ENCODE peak calls at places on chromosomes 16 and 17, in four cellular contexts. S is transverse colon, N is psoas muscle, O is A549. R is an unnamed sample. For H3K9me3, the result is how much of the 10 kb centered on the place peaks cover.

GRCh38 chr16:88782454-88783390 is 2.3 kb downstream of the PIEZO1 start:
- DNase-seq in S (no peak), N (peak), O (no peak), R (no peak)

GRCh38 chr17:17892731-17893130 is 55.9 kb upstream of the SREBF1 start:
- DNase-seq in S (no peak), N (no peak), O (no peak), R (no peak)

GRCh38 chr16:49528564-49529150 is 155.1 kb downstream of the C16orf78 start:
- DNase-seq in S (no peak), N (peak), O (no peak), R (no peak)

GRCh38 chr16:15046692-15047376 is 9.0 kb downstream of the NTAN1 start:
- DNase-seq in S (no peak), N (no peak), O (peak), R (no peak)

GRCh38 chr17:310111-311010 is 42.2 kb downstream of the RPH3AL start:
- DNase-seq in S (no peak), N (peak), O (no peak), R (no peak)

GRCh38 chr16:3468501-3468900 is 25.0 kb downstream of the NAA60 start:
- DNase-seq in S (no peak), N (no peak), O (no peak), R (no peak)

GRCh38 chr16:2895813-2896212 is 12.8 kb downstream of the FLYWCH2 start:
- DNase-seq in S (no peak), N (peak), O (peak), R (no peak)

GRCh38 chr17:48643697-48644012 is 17.5 kb upstream of the HOXB9 start:
- DNase-seq in S (no peak), N (no peak), O (no peak), R (no peak)

GRCh38 chr16:88876942-88877526 is 10.6 kb upstream of the PABPN1L start:
- DNase-seq in S (no peak), N (no peak), O (no peak), R (no peak)

GRCh38 chr17:43563262-43564079 is 17.3 kb upstream of the ETV4 start:
- DNase-seq in S (no peak), N (no peak), O (no peak), R (no peak)

GRCh38 chr17:37737081-37737480 is 7.8 kb downstream of the HNF1B start:
- DNase-seq in S (no peak), N (no peak), O (peak), R (no peak)

GRCh38 chr16:86952769-86953168 is 364.4 kb downstream of the C16orf95 start:
- DNase-seq in S (no peak), N (no peak), O (no peak), R (no peak)

GRCh38 chr17:65514082-65514481 is 47.4 kb downstream of the AXIN2 start:
- DNase-seq in S (no peak), N (no peak), O (no peak), R (no peak)

GRCh38 chr17:82536220-82537201 is 17.0 kb downstream of the FOXK2 start:
- DNase-seq in S (no peak), N (no peak), O (no peak), R (peak)

GRCh38 chr16:88966986-88967799 is 9.8 kb downstream of the CBFA2T3 start:
- DNase-seq in S (no peak), N (peak), O (no peak), R (no peak)

GRCh38 chr17:65370669-65371126 is 190.8 kb downstream of the AXIN2 start:
- DNase-seq in S (peak), N (no peak), O (peak), R (no peak)

GRCh38 chr17:78356163-78356713 is 3.6 kb downstream of the SOCS3 start:
- DNase-seq in S (peak), N (peak), O (peak), R (no peak)

GRCh38 chr16:88008835-88009234 is 57.6 kb downstream of the BANP start:
- DNase-seq in S (no peak), N (no peak), O (no peak), R (no peak)

GRCh38 chr16:81483064-81483969 is 38.7 kb downstream of the CMIP start:
- DNase-seq in S (no peak), N (peak), O (no peak), R (no peak)

GRCh38 chr17:77164483-77165030 is 23.8 kb downstream of the SEC14L1 start:
- DNase-seq in S (no peak), N (no peak), O (no peak), R (no peak)

GRCh38 chr16:86834451-86835035 is 256.2 kb downstream of the FOXL1 start:
- DNase-seq in S (no peak), N (no peak), O (peak), R (no peak)

GRCh38 chr17:13981881-13982280 is 87.4 kb upstream of the COX10 start:
- DNase-seq in S (no peak), N (no peak), O (no peak), R (no peak)

GRCh38 chr17:82318169-82318498 is 726 bp upstream of the CD7 start:
- DNase-seq in S (no peak), N (no peak), O (no peak), R (no peak)

GRCh38 chr17:76492250-76492988 is 8.8 kb downstream of the RHBDF2 start:
- DNase-seq in S (peak), N (no peak), O (no peak), R (peak)

GRCh38 chr17:41060052-41060604 is at the start of gene KRTAP2-3:
- DNase-seq in S (no peak), N (no peak), O (peak), R (no peak)

GRCh38 chr17:27601069-27601974 is 29.7 kb upstream of the LGALS9 start:
- DNase-seq in S (peak), N (peak), O (peak), R (peak)

GRCh38 chr17:74981979-74982662 is 5.3 kb upstream of the CDR2L start:
- DNase-seq in S (peak), N (peak), O (peak), R (peak)

DNA sequence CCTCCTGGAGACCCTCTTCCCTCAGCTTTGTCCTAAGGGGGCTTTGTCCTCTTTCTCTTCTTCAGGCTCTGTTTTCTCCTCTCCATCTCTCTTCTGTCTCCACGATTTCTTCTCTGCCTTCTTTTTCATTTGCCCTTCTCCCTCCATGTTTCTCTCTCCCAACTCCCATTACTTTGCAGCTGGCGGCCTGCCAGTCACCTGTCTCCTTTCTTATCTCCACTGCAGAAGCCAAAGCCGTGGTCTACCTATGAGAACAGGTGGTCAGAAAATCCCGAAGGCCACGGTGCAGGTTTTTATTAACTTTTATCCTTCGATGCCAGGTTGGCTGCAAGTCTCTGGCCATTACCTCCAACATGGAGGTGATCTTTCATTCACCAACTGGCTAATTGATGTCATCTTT is 45.1 kb downstream of the FZD2 start:
- DNase-seq in S (no peak), N (no peak), O (no peak), R (no peak)
- TF ChIP-seq CTCF in S (no peak), N (no peak), O (no peak), R (no peak)

GRCh38 chr17:52064791-52065211 is 93.7 kb downstream of the CA10 start:
- DNase-seq in S (no peak), N (no peak), O (no peak), R (no peak)
- H3K9me3 ChIP-seq in S (under half), N (under half), O (under half), R (under half)

DNA sequence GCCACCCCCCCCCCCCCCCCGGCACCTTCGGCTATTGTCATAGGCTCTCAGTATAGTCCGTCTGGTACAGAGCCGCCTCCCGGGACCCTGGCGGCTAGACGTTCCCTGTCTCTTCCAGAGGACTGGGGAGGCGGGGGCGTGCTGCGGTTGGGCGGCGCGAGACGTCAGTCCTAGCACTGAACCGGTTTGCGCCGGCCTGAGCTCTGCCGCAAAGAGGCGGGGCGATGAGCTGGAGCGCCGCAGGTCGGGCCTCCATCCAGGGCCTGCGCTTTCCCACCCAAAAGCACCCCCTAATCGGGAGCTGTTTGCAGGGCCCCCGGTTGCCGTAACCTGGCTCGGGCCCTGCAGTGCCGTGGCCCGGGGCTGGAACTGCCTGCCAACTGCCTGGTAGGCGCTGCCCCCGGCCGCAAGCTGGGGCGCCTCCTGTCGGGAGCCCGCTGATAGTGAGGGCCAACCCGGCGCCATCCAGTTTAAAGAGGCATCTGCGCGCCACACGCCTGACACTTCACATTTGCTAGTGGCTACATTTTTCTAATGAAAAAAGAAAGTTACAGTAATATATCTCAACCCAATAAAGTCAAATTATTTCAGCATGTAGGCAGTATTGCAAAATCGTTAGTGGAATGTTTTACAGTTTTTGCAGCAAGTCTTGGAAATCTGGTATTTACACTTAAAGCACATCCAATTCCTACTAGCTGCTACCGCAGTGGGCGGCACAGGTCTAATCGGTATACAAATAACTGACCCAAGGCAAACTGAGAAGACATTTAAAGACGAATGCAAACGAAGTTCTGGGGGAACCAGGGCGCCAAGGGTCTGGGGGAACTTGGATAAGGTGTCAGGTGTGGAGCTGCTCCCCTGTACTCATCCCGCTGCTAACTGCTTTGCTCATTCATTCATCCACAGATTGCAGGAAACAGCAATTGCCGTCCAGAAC is 753 bp upstream of the USP22 start:
- DNase-seq in S (peak), N (peak), O (peak), R (peak)
- TF ChIP-seq CTCF in S (peak), N (peak), O (peak), R (peak)

GRCh38 chr17:56358651-56359050 is 205.4 kb downstream of the ANKFN1 start:
- DNase-seq in S (no peak), N (no peak), O (no peak), R (no peak)
- H3K9me3 ChIP-seq in S (under half), N (under half), O (under half), R (under half)

GRCh38 chr17:42112552-42113176 is at the start of gene DHX58:
- DNase-seq in S (peak), N (peak), O (peak), R (peak)
- TF ChIP-seq CTCF in S (no peak), N (no peak), O (no peak), R (no peak)

DNA sequence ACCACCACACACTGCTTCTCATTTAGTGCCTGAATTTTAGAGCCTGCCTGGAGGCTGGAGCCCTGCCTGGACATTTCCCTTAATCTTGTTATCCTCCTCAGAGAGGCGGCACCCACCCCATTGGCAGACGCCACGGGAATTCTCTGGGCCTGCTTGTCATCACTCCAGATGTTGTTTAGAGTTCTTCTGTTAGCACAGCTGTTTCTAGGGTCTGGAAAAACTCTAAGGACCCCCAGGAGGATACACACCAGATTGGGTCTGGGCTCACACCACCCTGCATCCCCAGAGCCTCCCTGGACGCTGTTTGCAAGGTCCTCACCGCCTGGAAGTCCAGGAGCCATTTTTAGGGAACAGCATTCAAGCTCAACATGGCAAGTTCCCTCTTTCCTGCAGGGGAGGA is 565 bp upstream of the XAF1 start:
- DNase-seq in S (peak), N (peak), O (no peak), R (no peak)
- H3K9me3 ChIP-seq in S (under half), N (under half), O (under half), R (under half)

GRCh38 chr17:4591529-4591928 is 7.2 kb downstream of the SMTNL2 start:
- DNase-seq in S (no peak), N (peak), O (peak), R (no peak)

GRCh38 chr17:4593021-4593797 is 8.9 kb downstream of the SMTNL2 start:
- DNase-seq in S (no peak), N (no peak), O (no peak), R (no peak)

GRCh38 chr17:4596636-4597380 is 12.5 kb downstream of the SMTNL2 start:
- DNase-seq in S (no peak), N (no peak), O (no peak), R (no peak)

GRCh38 chr17:4592240-4593005 is 8.1 kb downstream of the SMTNL2 start:
- DNase-seq in S (no peak), N (no peak), O (no peak), R (no peak)

DNA sequence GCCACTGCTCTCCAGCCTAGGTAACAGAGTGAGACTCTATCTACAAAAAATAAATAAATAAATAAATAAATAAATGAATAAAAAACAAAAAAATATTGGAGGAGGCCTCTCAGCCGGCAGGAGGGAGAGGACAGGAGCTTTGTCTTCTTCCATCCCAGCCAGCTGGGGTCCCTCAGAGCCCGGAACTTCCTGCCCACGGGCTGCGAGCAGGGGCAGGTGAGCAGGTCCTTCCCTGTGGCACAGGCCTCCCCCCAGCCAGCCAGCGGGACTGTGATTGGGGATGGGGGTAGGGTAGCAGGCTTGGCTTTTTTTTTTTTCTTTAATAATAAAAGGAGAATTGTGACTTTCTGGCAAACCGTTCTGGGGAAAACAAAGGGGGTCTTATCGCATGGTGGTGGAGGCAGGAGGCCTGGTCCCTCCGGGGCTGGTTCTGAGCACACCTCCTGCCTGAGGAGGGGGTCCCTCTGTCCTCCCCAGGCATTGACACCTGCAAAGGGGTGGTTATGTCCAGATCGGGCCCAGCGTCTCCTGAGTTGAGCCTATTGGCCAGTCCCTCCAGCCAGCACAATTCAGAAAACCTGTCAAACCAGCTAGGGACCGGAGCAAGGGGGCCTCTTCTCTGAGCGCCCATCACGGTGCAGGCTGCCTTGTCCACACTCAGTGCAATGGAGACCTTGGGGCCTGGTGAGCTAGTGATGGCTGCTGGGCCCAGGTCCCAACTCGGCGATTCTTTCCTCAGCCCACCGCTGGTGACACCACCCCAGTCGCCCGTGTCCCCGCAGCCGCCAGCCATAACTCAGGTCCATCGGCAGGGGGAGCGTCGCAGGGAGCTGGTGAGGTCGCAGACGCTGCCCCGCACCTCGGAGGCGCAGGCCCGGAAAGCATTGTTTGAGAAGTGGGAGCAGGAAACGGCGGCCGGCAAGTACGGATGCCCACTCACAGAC is 10.3 kb downstream of the SMTNL2 start:
- DNase-seq in S (peak), N (peak), O (no peak), R (peak)
- TF ChIP-seq CTCF in S (peak), N (peak), O (no peak), R (no peak)

DNA sequence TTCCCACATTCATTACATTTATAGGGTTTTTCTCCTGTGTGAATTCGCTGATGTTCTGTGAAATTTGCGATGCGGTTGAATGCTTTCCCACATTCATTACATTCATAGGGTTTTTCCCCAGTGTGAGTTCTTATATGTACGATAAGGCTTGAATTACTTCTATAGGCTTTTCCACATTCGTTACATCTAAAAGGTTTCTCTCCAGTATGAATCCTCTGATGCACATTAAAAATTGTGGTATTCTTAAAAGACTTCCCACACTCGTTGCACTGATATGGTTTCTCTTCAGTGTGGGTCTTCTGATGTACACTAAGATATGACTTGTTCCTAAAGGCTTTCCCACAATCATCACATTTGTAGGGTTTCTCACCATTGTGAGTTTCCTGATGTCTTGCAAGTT is 30.4 kb downstream of the ZNF624 start:
- DNase-seq in S (no peak), N (no peak), O (no peak), R (no peak)
- H3K9me3 ChIP-seq in S (half or more), N (half or more), O (half or more), R (under half)

R was measured in thyroid gland.